ENCODE peak calls at places on chromosomes 16 and 17, in six cellular contexts. One of them, this sample, is unnamed.

GRCh38 chr17:40886090-40886489 is 1.0 kb upstream of the KRT20 start:
- DNase-seq in mesendoderm: peak; percentile 67
- DNase-seq in trophoblast cell: no peak
- DNase-seq in IMR-90: peak; percentile 67
- DNase-seq in mesenchymal stem cell: peak; percentile 7
- DNase-seq in neuronal stem cell: no peak
- DNase-seq in this sample: no peak

GRCh38 chr17:28972437-28972836 is 21.1 kb upstream of the PHF12 start:
- DNase-seq in mesendoderm: no peak
- DNase-seq in trophoblast cell: peak; percentile 86
- DNase-seq in IMR-90: no peak
- DNase-seq in mesenchymal stem cell: no peak
- DNase-seq in neuronal stem cell: no peak
- DNase-seq in this sample: no peak

GRCh38 chr16:15808071-15808470 is 48.8 kb downstream of the MYH11 start:
- DNase-seq in mesendoderm: no peak
- DNase-seq in trophoblast cell: no peak
- DNase-seq in IMR-90: no peak
- DNase-seq in mesenchymal stem cell: no peak
- DNase-seq in neuronal stem cell: no peak
- DNase-seq in this sample: no peak

GRCh38 chr16:18958621-18959578 is 24.8 kb upstream of the TMC7 start:
- DNase-seq in mesendoderm: no peak
- DNase-seq in trophoblast cell: no peak
- DNase-seq in IMR-90: peak; percentile 3
- DNase-seq in mesenchymal stem cell: peak; percentile 48
- DNase-seq in neuronal stem cell: no peak
- DNase-seq in this sample: no peak

GRCh38 chr16:28984091-28984490 is 761 bp upstream of the LAT start:
- DNase-seq in mesendoderm: no peak
- DNase-seq in trophoblast cell: no peak
- DNase-seq in IMR-90: no peak
- DNase-seq in mesenchymal stem cell: no peak
- DNase-seq in neuronal stem cell: no peak
- DNase-seq in this sample: no peak

GRCh38 chr17:73003487-73003886 is 89.0 kb downstream of the SLC39A11 start:
- DNase-seq in mesendoderm: peak; percentile 35
- DNase-seq in trophoblast cell: peak; percentile 74
- DNase-seq in IMR-90: no peak
- DNase-seq in mesenchymal stem cell: no peak
- DNase-seq in neuronal stem cell: no peak
- DNase-seq in this sample: no peak

GRCh38 chr16:57185446-57185944 is 344 bp downstream of the PSME3IP1 start:
- DNase-seq in mesendoderm: no peak
- DNase-seq in trophoblast cell: peak; percentile 34
- DNase-seq in IMR-90: peak; percentile 70
- DNase-seq in mesenchymal stem cell: peak; percentile 76
- DNase-seq in neuronal stem cell: no peak
- DNase-seq in this sample: no peak

GRCh38 chr17:62309381-62309780 is 71.0 kb upstream of the EFCAB3 start:
- DNase-seq in mesendoderm: no peak
- DNase-seq in trophoblast cell: no peak
- DNase-seq in IMR-90: no peak
- DNase-seq in mesenchymal stem cell: no peak
- DNase-seq in neuronal stem cell: no peak
- DNase-seq in this sample: no peak

GRCh38 chr16:71259086-71259485 is 28.6 kb upstream of the HYDIN start:
- DNase-seq in mesendoderm: no peak
- DNase-seq in trophoblast cell: no peak
- DNase-seq in IMR-90: no peak
- DNase-seq in mesenchymal stem cell: no peak
- DNase-seq in neuronal stem cell: no peak
- DNase-seq in this sample: no peak

GRCh38 chr17:34195987-34196386 is 59.1 kb upstream of the CCL2 start:
- DNase-seq in mesendoderm: no peak
- DNase-seq in trophoblast cell: no peak
- DNase-seq in IMR-90: peak; percentile 20
- DNase-seq in mesenchymal stem cell: no peak
- DNase-seq in neuronal stem cell: no peak
- DNase-seq in this sample: no peak

GRCh38 chr16:68367891-68368601 is 57.2 kb downstream of the PRMT7 start:
- DNase-seq in mesendoderm: no peak
- DNase-seq in trophoblast cell: no peak
- DNase-seq in IMR-90: no peak
- DNase-seq in mesenchymal stem cell: no peak
- DNase-seq in neuronal stem cell: no peak
- DNase-seq in this sample: no peak

GRCh38 chr16:46756772-46757171 is 8.6 kb upstream of the MYLK3 start:
- DNase-seq in mesendoderm: no peak
- DNase-seq in trophoblast cell: no peak
- DNase-seq in IMR-90: no peak
- DNase-seq in mesenchymal stem cell: no peak
- DNase-seq in neuronal stem cell: no peak
- DNase-seq in this sample: no peak

GRCh38 chr17:80277751-80278671 is 17.4 kb downstream of the RNF213 start:
- DNase-seq in mesendoderm: no peak
- DNase-seq in trophoblast cell: no peak
- DNase-seq in IMR-90: no peak
- DNase-seq in mesenchymal stem cell: no peak
- DNase-seq in neuronal stem cell: no peak
- DNase-seq in this sample: no peak

GRCh38 chr17:83099570-83100181 is 20.3 kb downstream of the METRNL start:
- DNase-seq in mesendoderm: no peak
- DNase-seq in trophoblast cell: no peak
- DNase-seq in IMR-90: no peak
- DNase-seq in mesenchymal stem cell: no peak
- DNase-seq in neuronal stem cell: no peak
- DNase-seq in this sample: no peak

GRCh38 chr17:78104540-78104941 is 24.0 kb downstream of the TMC6 start:
- DNase-seq in mesendoderm: no peak
- DNase-seq in trophoblast cell: no peak
- DNase-seq in IMR-90: no peak
- DNase-seq in mesenchymal stem cell: no peak
- DNase-seq in neuronal stem cell: no peak
- DNase-seq in this sample: no peak

GRCh38 chr16:89892635-89893034 is 19.2 kb downstream of the TCF25 start:
- DNase-seq in mesendoderm: no peak
- DNase-seq in trophoblast cell: no peak
- DNase-seq in IMR-90: no peak
- DNase-seq in mesenchymal stem cell: no peak
- DNase-seq in neuronal stem cell: no peak
- DNase-seq in this sample: no peak

GRCh38 chr17:38747385-38748328 is 479 bp downstream of the PCGF2 start:
- DNase-seq in mesendoderm: peak; percentile 54
- DNase-seq in trophoblast cell: no peak
- DNase-seq in IMR-90: no peak
- DNase-seq in mesenchymal stem cell: peak; percentile 48
- DNase-seq in neuronal stem cell: peak; percentile 54
- DNase-seq in this sample: no peak

GRCh38 chr17:71631483-71631882 is 489.3 kb upstream of the SOX9 start:
- DNase-seq in mesendoderm: no peak
- DNase-seq in trophoblast cell: peak; percentile 4
- DNase-seq in IMR-90: peak; percentile 37
- DNase-seq in mesenchymal stem cell: peak; percentile 40
- DNase-seq in neuronal stem cell: no peak
- DNase-seq in this sample: no peak

GRCh38 chr17:74677558-74678466 is 34.9 kb downstream of the CD300LF start:
- DNase-seq in mesendoderm: peak; percentile 41
- DNase-seq in trophoblast cell: no peak
- DNase-seq in IMR-90: peak; percentile 2
- DNase-seq in mesenchymal stem cell: peak; percentile 70
- DNase-seq in neuronal stem cell: no peak
- DNase-seq in this sample: no peak

GRCh38 chr17:70621593-70621992 is 452.3 kb downstream of the KCNJ2 start:
- DNase-seq in mesendoderm: no peak
- DNase-seq in trophoblast cell: no peak
- DNase-seq in IMR-90: peak; percentile 9
- DNase-seq in mesenchymal stem cell: peak; percentile 21
- DNase-seq in neuronal stem cell: no peak
- DNase-seq in this sample: no peak

GRCh38 chr17:8079291-8080207 is 8.0 kb downstream of the ALOX12B start:
- DNase-seq in mesendoderm: peak; percentile 82
- DNase-seq in trophoblast cell: peak; percentile 36
- DNase-seq in IMR-90: peak; percentile 33
- DNase-seq in mesenchymal stem cell: peak; percentile 63
- DNase-seq in neuronal stem cell: peak; percentile 80
- DNase-seq in this sample: peak; percentile 74

GRCh38 chr16:50591209-50591608 is 43.0 kb downstream of the NKD1 start:
- DNase-seq in mesendoderm: no peak
- DNase-seq in trophoblast cell: no peak
- DNase-seq in IMR-90: no peak
- DNase-seq in mesenchymal stem cell: no peak
- DNase-seq in neuronal stem cell: no peak
- DNase-seq in this sample: no peak

GRCh38 chr17:19006698-19007097 is 2.1 kb upstream of the FAM83G start:
- DNase-seq in mesendoderm: no peak
- DNase-seq in trophoblast cell: no peak
- DNase-seq in IMR-90: no peak
- DNase-seq in mesenchymal stem cell: no peak
- DNase-seq in neuronal stem cell: no peak
- DNase-seq in this sample: no peak

GRCh38 chr16:49352923-49353322 is 20.7 kb upstream of the C16orf78 start:
- DNase-seq in mesendoderm: peak; percentile 87
- DNase-seq in trophoblast cell: no peak
- DNase-seq in IMR-90: no peak
- DNase-seq in mesenchymal stem cell: peak; percentile 6
- DNase-seq in neuronal stem cell: no peak
- DNase-seq in this sample: no peak

GRCh38 chr17:54968954-54969400 is 412 bp downstream of the STXBP4 start:
- DNase-seq in mesendoderm: no peak
- DNase-seq in trophoblast cell: no peak
- DNase-seq in IMR-90: peak; percentile 50
- DNase-seq in mesenchymal stem cell: peak; percentile 76
- DNase-seq in neuronal stem cell: no peak
- DNase-seq in this sample: no peak

DNA sequence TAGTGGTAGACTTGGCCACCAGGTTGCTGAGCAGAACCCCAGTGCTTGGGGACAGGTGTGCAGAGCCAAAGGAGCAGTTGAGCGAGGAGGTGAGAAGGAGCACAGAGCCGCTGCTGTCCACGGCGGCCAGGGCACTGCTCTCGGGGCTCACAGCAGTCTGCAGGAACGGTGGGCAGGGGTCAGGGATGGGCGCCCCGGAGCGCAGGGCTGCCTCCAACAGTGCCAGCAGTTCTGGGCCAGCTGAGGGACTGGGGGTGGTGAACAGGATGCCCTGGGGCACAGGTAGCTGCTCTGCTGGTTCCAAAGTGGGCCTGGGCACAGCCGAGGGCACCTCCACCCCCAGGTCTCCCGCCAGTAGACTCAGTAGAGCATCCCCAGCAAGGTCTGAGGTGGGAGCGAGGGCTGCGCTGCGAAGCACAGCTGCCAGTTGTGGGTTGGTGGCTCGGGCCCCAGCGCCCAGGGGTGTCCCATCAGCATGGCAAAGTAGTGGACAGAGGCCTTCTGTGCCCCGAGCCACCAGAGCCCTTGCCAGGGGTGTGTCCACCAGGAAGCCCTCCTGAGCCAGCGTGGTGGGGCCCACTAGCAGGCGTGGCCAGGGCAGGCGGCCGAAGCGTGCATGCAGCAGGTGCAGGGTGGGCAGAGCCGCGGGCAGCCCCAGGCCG is 1.9 kb downstream of the GGT6 start:
- DNase-seq in mesendoderm: no peak
- DNase-seq in trophoblast cell: no peak
- DNase-seq in IMR-90: no peak
- DNase-seq in mesenchymal stem cell: no peak
- DNase-seq in neuronal stem cell: no peak
- DNase-seq in this sample: no peak
- H3K4me3 ChIP-seq in mesendoderm: no peak overlapping the region
- H3K4me3 ChIP-seq in trophoblast cell: no peak overlapping the region
- H3K4me3 ChIP-seq in IMR-90: no peak overlapping the region
- H3K4me3 ChIP-seq in mesenchymal stem cell: no peak overlapping the region
- H3K4me3 ChIP-seq in neuronal stem cell: no peak overlapping the region
- H3K4me3 ChIP-seq in this sample: no peak overlapping the region

GRCh38 chr17:49707608-49708514 is at the start of gene SLC35B1:
- DNase-seq in mesendoderm: peak; percentile 99
- DNase-seq in trophoblast cell: peak; percentile 100
- DNase-seq in IMR-90: peak; percentile 99
- DNase-seq in mesenchymal stem cell: peak; percentile 99
- DNase-seq in neuronal stem cell: peak; percentile 95
- DNase-seq in this sample: peak; percentile 94
- H3K18ac ChIP-seq in mesendoderm: peak within 1 kb of the TSS; percentile 76
- H3K18ac ChIP-seq in trophoblast cell: peak within 1 kb of the TSS; percentile 48
- H3K18ac ChIP-seq in IMR-90: peak within 1 kb of the TSS; percentile 65
- H3K18ac ChIP-seq in mesenchymal stem cell: no peak within 1 kb of the TSS
- H3K18ac ChIP-seq in neuronal stem cell: peak within 1 kb of the TSS; percentile 98
- H3K18ac ChIP-seq in this sample: peak within 1 kb of the TSS; percentile 84

DNA sequence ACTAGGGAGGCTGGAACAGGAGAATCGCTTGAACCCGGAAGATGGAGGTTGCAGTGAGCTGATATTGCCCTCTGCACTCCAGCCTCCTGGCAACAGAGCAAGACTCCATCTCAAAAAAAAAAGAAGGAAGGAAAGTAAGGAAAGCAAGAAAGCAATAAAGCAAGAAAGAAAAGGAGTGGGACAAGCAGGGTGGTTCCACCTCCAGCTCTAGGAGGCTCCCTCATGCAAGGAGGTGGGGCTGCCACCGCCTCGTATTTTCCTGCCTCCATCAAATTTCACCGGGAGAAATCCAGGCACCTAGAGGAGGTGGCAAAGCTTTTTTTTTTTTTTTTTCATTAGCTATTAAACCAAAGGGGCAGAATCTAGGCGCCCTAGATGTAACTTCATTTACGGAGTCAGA is 1.0 kb downstream of the CYB561 start:
- DNase-seq in mesendoderm: no peak
- DNase-seq in trophoblast cell: no peak
- DNase-seq in IMR-90: no peak
- DNase-seq in mesenchymal stem cell: no peak
- DNase-seq in neuronal stem cell: no peak
- DNase-seq in this sample: no peak
- H3K4me3 ChIP-seq in mesendoderm: peak overlapping the region; percentile 62
- H3K4me3 ChIP-seq in trophoblast cell: no peak overlapping the region
- H3K4me3 ChIP-seq in IMR-90: no peak overlapping the region
- H3K4me3 ChIP-seq in mesenchymal stem cell: no peak overlapping the region
- H3K4me3 ChIP-seq in neuronal stem cell: no peak overlapping the region
- H3K4me3 ChIP-seq in this sample: peak overlapping the region; percentile 53

DNA sequence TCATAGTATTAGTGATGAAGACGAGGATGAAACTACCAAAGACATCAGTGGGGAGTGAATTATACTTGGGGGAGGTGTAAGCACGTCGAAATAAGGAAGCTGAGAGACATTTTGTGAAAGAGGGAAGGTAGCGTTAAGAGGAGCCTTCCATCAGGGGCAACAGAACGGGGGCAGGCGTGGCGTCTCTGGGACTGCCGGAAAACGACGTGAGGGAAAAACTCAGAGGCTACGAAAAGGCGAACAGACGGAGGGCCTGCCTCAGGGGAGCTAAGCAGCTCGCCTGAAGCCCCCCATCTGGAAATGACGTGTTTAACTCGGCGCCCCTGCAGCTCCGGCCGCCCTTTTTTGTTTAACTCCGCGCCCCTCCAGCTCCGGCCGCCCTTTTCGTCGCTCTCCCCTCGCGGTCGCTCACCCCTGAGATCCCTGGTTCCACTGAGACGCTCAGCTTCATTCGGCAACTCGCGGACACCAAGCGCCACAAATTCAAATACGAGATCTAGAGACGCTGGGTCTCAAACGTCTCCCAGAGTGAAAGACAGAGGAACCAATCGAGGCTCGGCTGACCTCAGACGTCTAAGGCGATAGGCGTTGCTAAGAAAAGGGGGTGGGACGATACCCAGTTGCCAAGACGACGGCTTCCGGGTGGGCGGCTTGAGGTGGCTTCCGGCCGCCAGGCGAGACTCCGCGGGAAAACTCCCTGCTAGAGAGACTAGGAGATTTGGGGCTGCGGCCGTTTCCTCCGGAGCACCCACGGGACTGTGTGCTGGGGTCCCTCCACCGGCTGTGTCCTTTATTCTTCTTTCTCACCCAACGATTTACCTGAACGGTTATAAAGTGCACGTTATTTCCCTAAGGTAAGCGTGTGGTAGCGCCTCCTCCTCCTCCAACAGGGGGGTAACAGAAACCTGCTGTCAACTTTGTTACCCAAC is 383.2 kb downstream of the ZFHX3 start:
- DNase-seq in mesendoderm: peak; percentile 99
- DNase-seq in trophoblast cell: peak; percentile 96
- DNase-seq in IMR-90: peak; percentile 99
- DNase-seq in mesenchymal stem cell: peak; percentile 99
- DNase-seq in neuronal stem cell: peak; percentile 98
- DNase-seq in this sample: peak; percentile 90
- H3K18ac ChIP-seq in mesendoderm: peak overlapping the region; percentile 75
- H3K18ac ChIP-seq in trophoblast cell: peak overlapping the region; percentile 49
- H3K18ac ChIP-seq in IMR-90: no peak overlapping the region
- H3K18ac ChIP-seq in mesenchymal stem cell: peak overlapping the region; percentile 2
- H3K18ac ChIP-seq in neuronal stem cell: peak overlapping the region; percentile 82
- H3K18ac ChIP-seq in this sample: peak overlapping the region; percentile 93

This sample was measured in H1.